ENCODE peak calls at places on chromosomes 11 and 22, in nine cellular contexts. I, V, L, P, H, K, C, Y and E are unnamed samples.

GRCh38 chr11:73274722-73275380 is 2.7 kb downstream of the P2RY6 start:
- DNase-seq in I (no peak), V (no peak), L (no peak), P (no peak), H (no peak), K (no peak), C (peak; percentile 62), Y (no peak), E (peak; percentile 29)

GRCh38 chr22:23516304-23516703 is 63.8 kb downstream of the IGLL1 start:
- DNase-seq in I (no peak), V (no peak), L (no peak), P (no peak), H (no peak), K (no peak), C (no peak), Y (no peak), E (no peak)

GRCh38 chr11:116343270-116343669 is 429.5 kb downstream of the BUD13 start:
- DNase-seq in I (no peak), V (no peak), L (no peak), P (no peak), H (no peak), K (no peak), C (no peak), Y (no peak), E (no peak)

GRCh38 chr11:44611687-44612437 is 46.4 kb downstream of the CD82 start:
- DNase-seq in I (no peak), V (no peak), L (no peak), P (no peak), H (no peak), K (peak; percentile 68), C (no peak), Y (no peak), E (peak; percentile 51)

GRCh38 chr11:45489281-45489906 is 176.0 kb downstream of the CHST1 start:
- DNase-seq in I (no peak), V (no peak), L (no peak), P (no peak), H (no peak), K (no peak), C (peak; percentile 12), Y (no peak), E (no peak)

GRCh38 chr11:122523841-122524531 is 131.5 kb upstream of the UBASH3B start:
- DNase-seq in I (peak; percentile 75), V (no peak), L (no peak), P (no peak), H (no peak), K (no peak), C (no peak), Y (no peak), E (peak; percentile 61)

GRCh38 chr11:38971141-38971540 is 2373.1 kb upstream of the RAG2 start:
- DNase-seq in I (no peak), V (no peak), L (no peak), P (no peak), H (no peak), K (no peak), C (no peak), Y (no peak), E (no peak)

GRCh38 chr11:131796089-131796488 is 425.7 kb downstream of the NTM start:
- DNase-seq in I (no peak), V (no peak), L (no peak), P (no peak), H (no peak), K (no peak), C (no peak), Y (no peak), E (no peak)

DNA sequence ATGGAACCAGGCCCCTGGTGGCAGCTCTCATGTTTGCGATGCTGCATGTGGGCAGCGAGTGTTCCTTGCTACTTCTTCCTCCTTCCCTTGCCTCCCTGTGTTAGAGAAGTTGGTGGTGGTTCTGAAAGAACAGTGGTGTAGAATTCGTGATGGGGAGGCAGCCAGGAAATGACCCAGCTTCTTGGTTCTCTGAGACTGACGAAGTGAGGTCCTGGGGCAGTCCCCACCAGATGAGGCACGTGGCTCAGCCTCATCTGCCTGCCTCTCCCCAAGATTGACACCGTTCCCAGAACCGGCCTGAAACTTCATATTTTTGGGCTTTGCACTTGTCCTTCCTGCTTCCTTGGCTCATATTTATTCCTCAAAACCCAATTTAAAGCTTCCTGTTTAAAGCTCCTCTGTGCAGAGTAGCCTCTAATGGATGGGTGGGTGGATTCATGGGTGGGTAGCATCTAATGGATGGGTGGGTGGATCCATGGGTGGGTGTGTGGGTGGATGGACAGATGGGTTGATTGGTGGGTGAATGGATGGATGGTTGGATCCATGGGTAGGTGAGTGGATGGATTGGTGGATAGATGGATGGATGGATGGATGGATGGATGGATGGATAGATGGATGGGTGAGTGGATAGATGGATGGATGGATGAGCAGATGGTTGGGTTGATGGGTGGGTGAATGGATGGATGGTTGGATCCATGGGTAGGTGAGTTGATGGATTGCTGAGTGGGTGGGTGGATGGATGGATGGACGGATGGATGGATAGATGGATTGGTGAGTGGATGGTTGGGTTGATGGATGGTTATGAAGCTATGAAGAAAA is 77.3 kb upstream of the ATXN10 start:
- DNase-seq in I (peak; percentile 7), V (no peak), L (no peak), P (no peak), H (no peak), K (no peak), C (no peak), Y (no peak), E (no peak)
- TF ChIP-seq CTCF in I (no peak), V (no peak), L (no peak), P (no peak), H (no peak), K (peak; percentile 28), C (no peak), Y (no peak), E (no peak)

DNA sequence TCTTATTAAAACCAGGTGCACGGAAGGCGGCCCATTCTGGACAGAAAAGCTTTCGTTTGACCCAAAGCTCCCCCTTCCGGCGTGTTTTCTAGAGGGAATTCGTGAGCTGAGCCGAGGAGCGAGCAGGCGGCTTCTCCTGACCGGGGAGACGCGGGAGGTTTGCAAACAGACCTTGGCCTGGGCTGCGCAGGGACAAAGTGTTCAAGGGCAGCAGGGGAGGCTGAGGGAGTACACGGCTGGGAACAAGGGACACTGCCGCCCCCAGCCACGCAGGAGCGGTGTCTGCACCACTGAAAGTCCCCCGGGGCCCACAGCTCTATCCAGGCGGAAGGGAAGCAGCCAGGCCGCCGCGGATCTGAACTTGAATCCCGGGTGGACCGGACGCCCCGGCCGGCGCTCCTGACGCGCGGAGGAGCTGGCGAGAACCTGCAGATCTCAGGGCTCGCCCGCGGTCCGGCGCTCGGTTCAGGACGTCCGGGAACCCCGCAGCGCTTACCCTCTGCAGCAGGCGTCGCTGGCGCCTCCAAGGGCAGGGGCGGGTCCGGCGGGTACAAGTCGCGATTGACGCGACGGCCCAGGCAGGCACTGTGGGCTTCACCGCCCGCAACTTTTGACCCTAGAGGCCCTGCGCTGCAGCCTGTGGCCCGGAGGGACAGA is 101.9 kb downstream of the WT1 start:
- DNase-seq in I (peak; percentile 77), V (peak; percentile 35), L (peak; percentile 63), P (no peak), H (peak; percentile 37), K (no peak), C (peak; percentile 72), Y (peak; percentile 91), E (peak; percentile 54)
- TF ChIP-seq CTCF in I (peak; percentile 18), V (no peak), L (peak; percentile 13), P (peak; percentile 58), H (no peak), K (no peak), C (peak; percentile 19), Y (no peak), E (no peak)

GRCh38 chr11:96092511-96092910 is 168.6 kb upstream of the MTMR2 start:
- DNase-seq in I (no peak), V (no peak), L (no peak), P (no peak), H (no peak), K (no peak), C (no peak), Y (no peak), E (no peak)

GRCh38 chr11:96088914-96089313 is 165.0 kb upstream of the MTMR2 start:
- DNase-seq in I (no peak), V (no peak), L (no peak), P (no peak), H (no peak), K (no peak), C (no peak), Y (no peak), E (no peak)

GRCh38 chr11:96094156-96094555 is 170.2 kb upstream of the MTMR2 start:
- DNase-seq in I (no peak), V (no peak), L (no peak), P (no peak), H (no peak), K (no peak), C (no peak), Y (no peak), E (no peak)

GRCh38 chr11:96090711-96091110 is 166.8 kb upstream of the MTMR2 start:
- DNase-seq in I (no peak), V (no peak), L (no peak), P (no peak), H (no peak), K (no peak), C (no peak), Y (no peak), E (no peak)

DNA sequence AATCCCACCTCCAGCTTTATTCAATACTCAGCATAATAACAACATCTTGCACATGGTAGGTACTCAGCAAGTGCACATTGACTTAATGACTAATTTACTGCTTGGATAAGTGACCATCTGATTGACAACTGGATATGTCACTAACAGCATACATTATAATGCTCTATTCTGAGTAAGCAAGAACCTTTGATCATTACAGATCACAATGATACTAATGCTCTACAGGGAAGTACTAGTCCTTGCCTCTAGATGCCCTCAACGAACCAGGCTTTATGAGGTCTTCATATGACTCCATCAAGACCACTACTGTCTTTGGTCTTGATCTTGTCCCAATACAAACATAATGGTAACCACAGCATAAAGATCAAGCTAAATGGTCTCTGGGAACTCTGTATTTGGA is 167.6 kb upstream of the MTMR2 start:
- DNase-seq in I (no peak), V (no peak), L (no peak), P (no peak), H (no peak), K (peak; percentile 15), C (no peak), Y (no peak), E (peak; percentile 14)
- TF ChIP-seq CTCF in I (no peak), V (no peak), L (no peak), P (no peak), H (no peak), K (peak; percentile 46), C (no peak), Y (no peak), E (no peak)

GRCh38 chr11:20388096-20389055 is 860 bp downstream of the PRMT3 start:
- DNase-seq in I (no peak), V (no peak), L (no peak), P (no peak), H (no peak), K (no peak), C (no peak), Y (no peak), E (no peak)

DNA sequence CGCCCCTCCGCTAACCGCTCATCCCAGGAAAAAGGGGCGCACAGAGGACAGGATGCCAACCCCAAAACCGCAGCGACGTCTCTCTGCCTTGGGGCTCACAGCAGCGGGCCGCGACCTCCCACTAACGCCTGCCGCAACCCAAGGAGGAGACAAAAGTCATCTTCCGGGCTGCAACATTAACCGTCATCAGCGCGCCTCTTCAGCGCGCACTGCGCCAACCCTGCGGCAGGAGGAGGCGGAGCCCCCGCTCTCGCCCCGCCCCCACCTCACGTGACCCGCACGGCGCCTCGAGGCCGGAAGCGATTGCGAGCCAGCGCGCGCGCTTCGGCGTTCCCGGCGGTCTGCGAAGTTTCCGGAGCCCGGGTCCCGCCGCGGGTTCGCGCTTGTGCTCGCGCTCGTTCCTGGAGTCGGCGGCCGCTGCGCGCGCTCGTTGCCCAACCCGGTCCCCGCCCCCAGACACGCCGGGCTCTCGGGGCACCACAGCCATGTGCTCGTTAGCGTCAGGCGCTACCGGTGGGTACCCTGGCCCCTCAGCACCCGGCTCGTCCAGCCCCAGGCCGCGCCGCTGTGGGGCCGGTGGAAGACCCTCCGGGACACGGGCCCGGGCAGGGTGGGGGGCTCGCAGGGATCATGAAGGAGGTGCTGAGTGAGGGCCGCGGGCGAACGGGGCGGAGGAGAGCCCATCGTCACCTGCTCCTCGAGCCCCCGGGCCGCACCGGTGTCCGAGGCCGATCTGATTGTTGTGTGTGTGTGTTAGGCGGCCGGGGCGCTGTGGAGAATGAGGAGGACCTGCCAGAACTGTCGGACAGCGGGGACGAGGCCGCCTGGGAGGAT is at the start of gene PRMT3:
- DNase-seq in I (peak; percentile 98), V (peak; percentile 92), L (peak; percentile 97), P (peak; percentile 69), H (peak; percentile 98), K (peak; percentile 83), C (peak; percentile 97), Y (peak; percentile 95), E (peak; percentile 94)
- TF ChIP-seq CTCF in I (no peak), V (no peak), L (no peak), P (peak; percentile 97), H (no peak), K (no peak), C (peak; percentile 98), Y (peak; percentile 98), E (no peak)